ENCODE peak calls at places on chromosome 16, in five cellular contexts. W is astrocyte, B is DND-41, J is A549, M is H1. A is an unnamed sample.

GRCh38 chr16:8936421-8936820 is 27.3 kb downstream of the USP7 start:
- DNase-seq in B (peak), W (peak), M (peak), J (peak), A (peak)

GRCh38 chr16:6932871-6933390 is 399.7 kb upstream of the RBFOX1 start:
- DNase-seq in B (no peak), J (no peak), M (no peak), W (no peak), A (no peak)

GRCh38 chr16:74073471-74073870 is 223.1 kb upstream of the PSMD7 start:
- DNase-seq in J (no peak), M (no peak), B (no peak), W (no peak), A (no peak)

GRCh38 chr16:709651-710499 is 4.3 kb upstream of the FBXL16 start:
- DNase-seq in B (no peak), W (peak), J (no peak), M (no peak), A (peak)

GRCh38 chr16:5065813-5066212 is at the start of gene C16orf89:
- DNase-seq in J (no peak), W (no peak), B (no peak), M (no peak), A (no peak)

GRCh38 chr16:20300312-20301097 is 26.8 kb downstream of the GP2 start:
- DNase-seq in M (peak), J (peak), W (peak), B (peak), A (peak)

GRCh38 chr16:61820398-61820797 is 215.8 kb downstream of the CDH8 start:
- DNase-seq in M (no peak), J (no peak), B (no peak), W (peak), A (no peak)

GRCh38 chr16:56279132-56279531 is 87.8 kb downstream of the GNAO1 start:
- DNase-seq in B (peak), J (no peak), W (no peak), M (no peak), A (peak)

GRCh38 chr16:11204513-11205047 is 51.4 kb downstream of the SOCS1 start:
- DNase-seq in J (no peak), W (no peak), B (no peak), M (no peak), A (no peak)

GRCh38 chr16:16025214-16025968 is 76.0 kb downstream of the ABCC1 start:
- DNase-seq in M (no peak), W (peak), B (no peak), J (peak), A (no peak)

GRCh38 chr16:49260253-49260652 is 21.4 kb downstream of the CBLN1 start:
- DNase-seq in M (no peak), W (no peak), B (no peak), J (no peak), A (no peak)

GRCh38 chr16:6889106-6889505 is 443.5 kb upstream of the RBFOX1 start:
- DNase-seq in J (no peak), W (no peak), M (no peak), B (no peak), A (no peak)

GRCh38 chr16:29738514-29738913 is 7.3 kb downstream of the C16orf54 start:
- DNase-seq in W (no peak), M (no peak), J (no peak), B (peak), A (peak)

GRCh38 chr16:86974120-86974519 is 343.1 kb downstream of the C16orf95 start:
- DNase-seq in M (no peak), J (no peak), W (no peak), B (no peak), A (no peak)

GRCh38 chr16:2979669-2980226 is 498 bp downstream of the PKMYT1 start:
- DNase-seq in B (peak), J (no peak), W (no peak), M (no peak), A (peak)

GRCh38 chr16:75000481-75001081 is 1.8 kb downstream of the ZNRF1 start:
- DNase-seq in M (no peak), W (peak), J (no peak), B (peak), A (peak)

GRCh38 chr16:67397812-67398545 is 4.7 kb upstream of the TPPP3 start:
- DNase-seq in M (no peak), B (no peak), W (no peak), J (no peak), A (no peak)

GRCh38 chr16:11497851-11498289 is 88.8 kb downstream of the LITAF start:
- DNase-seq in J (no peak), B (peak), W (peak), M (no peak), A (peak)

GRCh38 chr16:86515780-86516617 is 5.7 kb downstream of the FOXF1 start:
- DNase-seq in M (no peak), W (peak), B (no peak), J (no peak), A (no peak)

GRCh38 chr16:86198201-86199118 is 299.5 kb downstream of the IRF8 start:
- DNase-seq in W (no peak), B (no peak), M (no peak), J (no peak), A (no peak)

GRCh38 chr16:26672206-26672605 is 394.5 kb upstream of the C16orf82 start:
- DNase-seq in M (no peak), B (no peak), J (no peak), W (no peak), A (no peak)

GRCh38 chr16:57749872-57750452 is 14.4 kb downstream of the KATNB1 start:
- DNase-seq in M (no peak), B (no peak), W (no peak), J (no peak), A (no peak)
- H3K4me2 ChIP-seq in M (no peak), B (no peak), W (no peak), J (no peak), A (no peak)

GRCh38 chr16:81624718-81625543 is 154.2 kb upstream of the PLCG2 start:
- DNase-seq in W (no peak), M (no peak), J (no peak), B (no peak), A (peak)

GRCh38 chr16:81627024-81627423 is 152.1 kb upstream of the PLCG2 start:
- DNase-seq in M (no peak), W (peak), B (no peak), J (no peak), A (no peak)

GRCh38 chr16:81626181-81626674 is 152.9 kb upstream of the PLCG2 start:
- DNase-seq in W (peak), B (no peak), J (no peak), M (no peak), A (no peak)

GRCh38 chr16:81627729-81628128 is 151.4 kb upstream of the PLCG2 start:
- DNase-seq in M (no peak), B (no peak), J (no peak), W (no peak), A (no peak)

GRCh38 chr16:81625544-81626152 is 153.4 kb upstream of the PLCG2 start:
- DNase-seq in M (no peak), W (peak), B (no peak), J (no peak), A (peak)
- H3K4me2 ChIP-seq in M (no peak), W (peak), B (no peak), J (peak), A (peak)

DNA sequence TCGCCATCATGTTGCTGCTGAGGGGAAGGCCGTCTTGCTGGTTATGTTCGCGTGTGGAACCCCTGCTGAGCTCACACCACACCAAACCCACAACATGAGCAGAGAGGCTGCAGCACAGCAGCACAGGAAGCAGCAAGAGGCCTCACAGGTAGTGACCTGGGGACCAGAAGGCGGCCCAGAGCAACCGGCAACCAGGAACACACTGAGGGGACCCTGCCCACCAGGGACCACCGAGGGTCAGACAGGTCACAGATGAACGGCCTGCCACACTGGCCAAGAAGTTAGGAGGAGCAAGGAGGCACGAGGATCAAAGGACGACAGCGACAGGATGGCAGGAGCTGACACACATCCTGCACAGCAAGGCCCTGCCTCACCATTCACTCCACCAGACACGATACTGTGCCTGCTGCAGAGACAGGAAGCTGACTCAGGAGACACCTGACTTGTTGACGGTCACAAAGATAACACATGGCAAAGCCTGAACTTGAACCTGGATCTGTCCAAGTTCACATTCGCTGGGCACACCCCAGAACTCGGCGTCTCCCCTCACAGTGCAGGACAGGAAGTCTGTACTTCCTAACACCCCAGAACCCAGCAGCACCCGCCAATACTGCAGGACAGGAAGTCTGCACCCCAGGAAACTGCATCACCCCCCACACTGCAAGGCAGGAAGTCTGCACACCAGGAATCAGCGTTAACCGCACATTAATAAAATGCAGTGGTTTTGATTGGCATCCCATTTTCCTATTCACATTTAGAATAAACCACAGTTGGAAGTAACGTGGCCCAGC is 98.5 kb downstream of the ZNF778 start:
- DNase-seq in W (peak), J (no peak), M (no peak), B (peak), A (peak)
- H3K4me2 ChIP-seq in W (peak), J (peak), M (no peak), B (peak), A (peak)

GRCh38 chr16:28491970-28492474 is at the start of gene CLN3:
- DNase-seq in W (peak), J (peak), B (peak), M (peak), A (peak)
- H3K4me2 ChIP-seq in W (peak), J (peak), B (peak), M (peak), A (peak)

GRCh38 chr16:59212492-59213024 is 478.4 kb upstream of the GOT2 start:
- DNase-seq in B (no peak), W (peak), J (no peak), M (no peak), A (no peak)

GRCh38 chr16:59210955-59211541 is 476.9 kb upstream of the GOT2 start:
- DNase-seq in W (peak), B (no peak), M (peak), J (peak), A (no peak)

GRCh38 chr16:59214455-59214854 is 480.3 kb upstream of the GOT2 start:
- DNase-seq in W (no peak), J (no peak), B (no peak), M (no peak), A (no peak)

DNA sequence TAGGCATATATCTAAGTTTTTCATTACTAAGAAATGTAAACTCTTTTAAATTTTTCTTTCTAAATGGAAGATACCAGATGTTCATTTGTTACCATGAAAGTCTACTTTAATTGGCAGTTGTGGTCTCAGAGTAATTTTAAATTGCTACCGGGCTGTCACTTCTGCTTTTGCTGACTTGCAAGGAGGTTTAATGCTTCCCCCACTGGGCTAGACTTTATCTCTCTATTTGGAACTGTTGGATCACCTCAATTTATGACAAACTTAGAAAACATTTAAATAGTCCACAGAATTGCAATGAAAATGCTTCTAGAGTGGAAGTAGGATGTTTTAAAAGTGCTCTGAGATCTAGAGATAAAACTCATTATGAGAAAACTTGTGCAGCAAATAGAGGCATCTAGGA is 479.8 kb upstream of the GOT2 start:
- DNase-seq in W (peak), M (no peak), J (no peak), B (no peak), A (no peak)
- H3K4me2 ChIP-seq in W (no peak), M (no peak), J (peak), B (no peak), A (no peak)

GRCh38 chr16:69190598-69190997 is 3.6 kb downstream of the SNTB2 start:
- DNase-seq in J (no peak), B (no peak), W (no peak), M (no peak), A (no peak)
- H3K4me2 ChIP-seq in J (peak), B (peak), W (peak), M (no peak), A (peak)

A was measured in PC-9.